ENCODE peak calls at places on chromosomes 4 and X, in nine cellular contexts. One of them, this sample, is unnamed.
A peak's percentile ranks its signal among the peaks of the same experiment; 100 is the strongest.

GRCh38 chr4:165379662-165380061 is 854 bp downstream of the CPE start:
- DNase-seq in transverse colon: no peak
- DNase-seq in skeletal muscle cell: no peak
- DNase-seq in heart left ventricle: no peak
- DNase-seq in CD4-positive, CD25-positive, alpha-beta regulatory T cell: no peak
- DNase-seq in A549: no peak
- DNase-seq in psoas muscle: peak; percentile 46
- DNase-seq in HAP-1: peak; percentile 23
- DNase-seq in left ventricle myocardium inferior: peak; percentile 16
- DNase-seq in this sample: no peak

GRCh38 chrX:1477801-1478458 is 25.2 kb upstream of the ASMTL start:
- DNase-seq in skeletal muscle cell: no peak
- DNase-seq in psoas muscle: no peak
- DNase-seq in A549: no peak
- DNase-seq in heart left ventricle: no peak
- DNase-seq in left ventricle myocardium inferior: no peak
- DNase-seq in CD4-positive, CD25-positive, alpha-beta regulatory T cell: no peak
- DNase-seq in HAP-1: no peak
- DNase-seq in transverse colon: no peak
- DNase-seq in this sample: no peak

GRCh38 chr4:140300271-140300970 is 73.0 kb upstream of the SCOC start:
- DNase-seq in A549: peak; percentile 19
- DNase-seq in psoas muscle: no peak
- DNase-seq in CD4-positive, CD25-positive, alpha-beta regulatory T cell: no peak
- DNase-seq in left ventricle myocardium inferior: no peak
- DNase-seq in skeletal muscle cell: no peak
- DNase-seq in transverse colon: no peak
- DNase-seq in heart left ventricle: no peak
- DNase-seq in HAP-1: no peak
- DNase-seq in this sample: peak; percentile 68

GRCh38 chr4:126850286-126850685 is 782.5 kb upstream of the INTU start:
- DNase-seq in transverse colon: no peak
- DNase-seq in CD4-positive, CD25-positive, alpha-beta regulatory T cell: no peak
- DNase-seq in heart left ventricle: no peak
- DNase-seq in A549: peak; percentile 38
- DNase-seq in psoas muscle: no peak
- DNase-seq in HAP-1: no peak
- DNase-seq in left ventricle myocardium inferior: no peak
- DNase-seq in skeletal muscle cell: peak; percentile 94
- DNase-seq in this sample: peak; percentile 89

GRCh38 chrX:29911673-29912072 is 303.7 kb upstream of the MAGEB2 start:
- DNase-seq in CD4-positive, CD25-positive, alpha-beta regulatory T cell: no peak
- DNase-seq in psoas muscle: no peak
- DNase-seq in HAP-1: no peak
- DNase-seq in left ventricle myocardium inferior: no peak
- DNase-seq in transverse colon: no peak
- DNase-seq in skeletal muscle cell: no peak
- DNase-seq in heart left ventricle: no peak
- DNase-seq in A549: no peak
- DNase-seq in this sample: no peak

GRCh38 chrX:132411310-132411977 is 77.4 kb downstream of the MBNL3 start:
- DNase-seq in HAP-1: no peak
- DNase-seq in heart left ventricle: no peak
- DNase-seq in left ventricle myocardium inferior: no peak
- DNase-seq in CD4-positive, CD25-positive, alpha-beta regulatory T cell: no peak
- DNase-seq in transverse colon: no peak
- DNase-seq in skeletal muscle cell: no peak
- DNase-seq in A549: no peak
- DNase-seq in psoas muscle: no peak
- DNase-seq in this sample: no peak

GRCh38 chr4:133683967-133684366 is 517.6 kb downstream of the PABPC4L start:
- DNase-seq in psoas muscle: no peak
- DNase-seq in skeletal muscle cell: no peak
- DNase-seq in heart left ventricle: no peak
- DNase-seq in transverse colon: no peak
- DNase-seq in A549: no peak
- DNase-seq in left ventricle myocardium inferior: no peak
- DNase-seq in CD4-positive, CD25-positive, alpha-beta regulatory T cell: no peak
- DNase-seq in HAP-1: no peak
- DNase-seq in this sample: no peak

GRCh38 chr4:19776929-19777328 is 474.8 kb upstream of the SLIT2 start:
- DNase-seq in psoas muscle: no peak
- DNase-seq in left ventricle myocardium inferior: no peak
- DNase-seq in skeletal muscle cell: no peak
- DNase-seq in HAP-1: no peak
- DNase-seq in heart left ventricle: no peak
- DNase-seq in A549: no peak
- DNase-seq in transverse colon: no peak
- DNase-seq in CD4-positive, CD25-positive, alpha-beta regulatory T cell: no peak
- DNase-seq in this sample: peak; percentile 49

GRCh38 chrX:40205471-40205870 is 107.7 kb upstream of the BCOR start:
- DNase-seq in skeletal muscle cell: no peak
- DNase-seq in A549: no peak
- DNase-seq in CD4-positive, CD25-positive, alpha-beta regulatory T cell: no peak
- DNase-seq in HAP-1: no peak
- DNase-seq in transverse colon: no peak
- DNase-seq in left ventricle myocardium inferior: no peak
- DNase-seq in heart left ventricle: peak; percentile 22
- DNase-seq in psoas muscle: no peak
- DNase-seq in this sample: no peak

GRCh38 chr4:3193531-3194203 is 55.3 kb upstream of the MSANTD1 start:
- DNase-seq in A549: no peak
- DNase-seq in heart left ventricle: no peak
- DNase-seq in HAP-1: no peak
- DNase-seq in transverse colon: no peak
- DNase-seq in CD4-positive, CD25-positive, alpha-beta regulatory T cell: peak; percentile 63
- DNase-seq in left ventricle myocardium inferior: no peak
- DNase-seq in skeletal muscle cell: no peak
- DNase-seq in psoas muscle: no peak
- DNase-seq in this sample: peak; percentile 29

GRCh38 chr4:38501698-38502097 is 162.3 kb upstream of the KLF3 start:
- DNase-seq in HAP-1: no peak
- DNase-seq in skeletal muscle cell: no peak
- DNase-seq in transverse colon: no peak
- DNase-seq in heart left ventricle: no peak
- DNase-seq in A549: no peak
- DNase-seq in psoas muscle: no peak
- DNase-seq in CD4-positive, CD25-positive, alpha-beta regulatory T cell: no peak
- DNase-seq in left ventricle myocardium inferior: no peak
- DNase-seq in this sample: no peak

GRCh38 chrX:123878177-123878576 is 18.3 kb downstream of the XIAP start:
- DNase-seq in HAP-1: no peak
- DNase-seq in skeletal muscle cell: no peak
- DNase-seq in heart left ventricle: no peak
- DNase-seq in left ventricle myocardium inferior: no peak
- DNase-seq in psoas muscle: no peak
- DNase-seq in CD4-positive, CD25-positive, alpha-beta regulatory T cell: peak; percentile 26
- DNase-seq in A549: no peak
- DNase-seq in transverse colon: no peak
- DNase-seq in this sample: peak; percentile 31

GRCh38 chrX:8366491-8366890 is 98.1 kb upstream of the VCX3B start:
- DNase-seq in skeletal muscle cell: no peak
- DNase-seq in transverse colon: no peak
- DNase-seq in left ventricle myocardium inferior: no peak
- DNase-seq in HAP-1: no peak
- DNase-seq in heart left ventricle: no peak
- DNase-seq in psoas muscle: no peak
- DNase-seq in A549: no peak
- DNase-seq in CD4-positive, CD25-positive, alpha-beta regulatory T cell: no peak
- DNase-seq in this sample: no peak

GRCh38 chr4:25815586-25815985 is 47.2 kb downstream of the SEL1L3 start:
- DNase-seq in psoas muscle: no peak
- DNase-seq in skeletal muscle cell: peak; percentile 38
- DNase-seq in left ventricle myocardium inferior: no peak
- DNase-seq in CD4-positive, CD25-positive, alpha-beta regulatory T cell: no peak
- DNase-seq in heart left ventricle: no peak
- DNase-seq in A549: no peak
- DNase-seq in transverse colon: no peak
- DNase-seq in HAP-1: no peak
- DNase-seq in this sample: peak; percentile 49

GRCh38 chrX:38500886-38501285 is 60.5 kb upstream of the TSPAN7 start:
- DNase-seq in left ventricle myocardium inferior: no peak
- DNase-seq in transverse colon: no peak
- DNase-seq in HAP-1: no peak
- DNase-seq in skeletal muscle cell: peak; percentile 2
- DNase-seq in heart left ventricle: no peak
- DNase-seq in psoas muscle: no peak
- DNase-seq in A549: no peak
- DNase-seq in CD4-positive, CD25-positive, alpha-beta regulatory T cell: no peak
- DNase-seq in this sample: no peak

GRCh38 chr4:169062861-169063197 is 52.8 kb upstream of the CBR4 start:
- DNase-seq in A549: no peak
- DNase-seq in psoas muscle: no peak
- DNase-seq in heart left ventricle: no peak
- DNase-seq in CD4-positive, CD25-positive, alpha-beta regulatory T cell: no peak
- DNase-seq in transverse colon: no peak
- DNase-seq in HAP-1: no peak
- DNase-seq in skeletal muscle cell: no peak
- DNase-seq in left ventricle myocardium inferior: no peak
- DNase-seq in this sample: peak; percentile 44

GRCh38 chr4:94583938-94584641 is 132.3 kb downstream of the PDLIM5 start:
- DNase-seq in transverse colon: no peak
- DNase-seq in left ventricle myocardium inferior: no peak
- DNase-seq in HAP-1: no peak
- DNase-seq in skeletal muscle cell: no peak
- DNase-seq in psoas muscle: no peak
- DNase-seq in CD4-positive, CD25-positive, alpha-beta regulatory T cell: no peak
- DNase-seq in heart left ventricle: no peak
- DNase-seq in A549: no peak
- DNase-seq in this sample: no peak

GRCh38 chr4:94595013-94595412 is 143.3 kb downstream of the PDLIM5 start:
- DNase-seq in heart left ventricle: no peak
- DNase-seq in skeletal muscle cell: no peak
- DNase-seq in A549: no peak
- DNase-seq in CD4-positive, CD25-positive, alpha-beta regulatory T cell: no peak
- DNase-seq in left ventricle myocardium inferior: no peak
- DNase-seq in transverse colon: no peak
- DNase-seq in psoas muscle: no peak
- DNase-seq in HAP-1: no peak
- DNase-seq in this sample: no peak

GRCh38 chr4:94591289-94591688 is 139.5 kb downstream of the PDLIM5 start:
- DNase-seq in HAP-1: no peak
- DNase-seq in skeletal muscle cell: no peak
- DNase-seq in CD4-positive, CD25-positive, alpha-beta regulatory T cell: no peak
- DNase-seq in A549: no peak
- DNase-seq in heart left ventricle: no peak
- DNase-seq in psoas muscle: no peak
- DNase-seq in transverse colon: no peak
- DNase-seq in left ventricle myocardium inferior: no peak
- DNase-seq in this sample: no peak

GRCh38 chr4:94590493-94590892 is 138.8 kb downstream of the PDLIM5 start:
- DNase-seq in psoas muscle: no peak
- DNase-seq in left ventricle myocardium inferior: no peak
- DNase-seq in CD4-positive, CD25-positive, alpha-beta regulatory T cell: no peak
- DNase-seq in A549: no peak
- DNase-seq in heart left ventricle: no peak
- DNase-seq in HAP-1: no peak
- DNase-seq in transverse colon: no peak
- DNase-seq in skeletal muscle cell: no peak
- DNase-seq in this sample: peak; percentile 22

GRCh38 chr4:94588900-94589693 is 137.4 kb downstream of the PDLIM5 start:
- DNase-seq in heart left ventricle: no peak
- DNase-seq in A549: no peak
- DNase-seq in CD4-positive, CD25-positive, alpha-beta regulatory T cell: no peak
- DNase-seq in HAP-1: no peak
- DNase-seq in skeletal muscle cell: peak; percentile 28
- DNase-seq in left ventricle myocardium inferior: no peak
- DNase-seq in transverse colon: no peak
- DNase-seq in psoas muscle: no peak
- DNase-seq in this sample: peak; percentile 51
- H3K4me3 ChIP-seq in heart left ventricle: no peak overlapping the region
- H3K4me3 ChIP-seq in A549: no peak overlapping the region
- H3K4me3 ChIP-seq in CD4-positive, CD25-positive, alpha-beta regulatory T cell: no peak overlapping the region
- H3K4me3 ChIP-seq in HAP-1: no peak overlapping the region
- H3K4me3 ChIP-seq in skeletal muscle cell: no peak overlapping the region
- H3K4me3 ChIP-seq in left ventricle myocardium inferior: no peak overlapping the region
- H3K4me3 ChIP-seq in transverse colon: no peak overlapping the region
- H3K4me3 ChIP-seq in psoas muscle: no peak overlapping the region
- H3K4me3 ChIP-seq in this sample: no peak overlapping the region

DNA sequence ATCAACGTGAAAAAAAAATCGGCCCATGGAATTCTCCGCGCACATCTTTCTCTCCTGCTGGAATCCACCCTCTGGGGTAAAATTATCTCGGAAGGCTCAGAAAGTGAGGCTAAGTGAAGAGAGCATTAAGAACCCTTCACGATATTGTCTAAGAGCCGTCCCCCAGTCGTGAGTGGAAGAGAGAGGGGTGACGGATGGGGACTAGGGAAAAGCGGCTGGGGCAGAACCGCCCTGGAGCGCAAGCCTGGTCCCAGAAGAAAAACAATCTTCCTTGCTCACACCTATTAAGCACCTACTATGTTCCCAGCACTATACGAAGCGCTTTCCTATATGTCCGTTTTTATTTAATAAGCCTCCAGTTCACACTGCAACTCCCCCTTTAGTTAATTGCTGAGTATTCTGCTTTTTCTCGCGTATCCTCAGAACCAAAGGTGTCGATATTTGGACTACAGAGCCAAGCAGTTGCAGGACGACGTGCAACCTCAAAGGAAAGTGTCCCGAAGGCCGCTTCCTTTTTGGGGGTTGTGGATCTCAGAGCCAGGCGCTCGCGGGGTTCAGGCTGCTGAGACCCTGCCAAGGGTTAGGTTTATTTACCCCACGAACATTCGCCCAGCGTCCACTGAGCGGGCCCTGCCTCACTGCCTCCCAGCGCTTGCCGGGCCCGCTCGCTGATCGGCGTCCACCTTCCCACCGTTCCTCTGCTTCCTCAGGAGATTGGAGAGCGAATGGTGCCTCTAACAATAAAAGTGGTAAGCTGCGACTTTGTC is 886 bp downstream of the MGARP start:
- DNase-seq in left ventricle myocardium inferior: no peak
- DNase-seq in transverse colon: no peak
- DNase-seq in HAP-1: no peak
- DNase-seq in heart left ventricle: peak; percentile 33
- DNase-seq in psoas muscle: no peak
- DNase-seq in CD4-positive, CD25-positive, alpha-beta regulatory T cell: no peak
- DNase-seq in A549: no peak
- DNase-seq in skeletal muscle cell: no peak
- DNase-seq in this sample: peak; percentile 18
- H3K4me3 ChIP-seq in left ventricle myocardium inferior: peak overlapping the region; percentile 68
- H3K4me3 ChIP-seq in transverse colon: peak overlapping the region; percentile 15
- H3K4me3 ChIP-seq in HAP-1: no peak overlapping the region
- H3K4me3 ChIP-seq in heart left ventricle: peak overlapping the region; percentile 60
- H3K4me3 ChIP-seq in psoas muscle: peak overlapping the region; percentile 60
- H3K4me3 ChIP-seq in CD4-positive, CD25-positive, alpha-beta regulatory T cell: peak overlapping the region; percentile 53
- H3K4me3 ChIP-seq in A549: peak overlapping the region; percentile 51
- H3K4me3 ChIP-seq in skeletal muscle cell: peak overlapping the region; percentile 57
- H3K4me3 ChIP-seq in this sample: peak overlapping the region; percentile 62

GRCh38 chr4:48262926-48263325 is 6.7 kb downstream of the TEC start:
- DNase-seq in skeletal muscle cell: no peak
- DNase-seq in A549: no peak
- DNase-seq in heart left ventricle: no peak
- DNase-seq in transverse colon: no peak
- DNase-seq in CD4-positive, CD25-positive, alpha-beta regulatory T cell: no peak
- DNase-seq in HAP-1: no peak
- DNase-seq in psoas muscle: no peak
- DNase-seq in left ventricle myocardium inferior: no peak
- DNase-seq in this sample: no peak
- H3K4me3 ChIP-seq in skeletal muscle cell: no peak overlapping the region
- H3K4me3 ChIP-seq in A549: no peak overlapping the region
- H3K4me3 ChIP-seq in heart left ventricle: no peak overlapping the region
- H3K4me3 ChIP-seq in transverse colon: no peak overlapping the region
- H3K4me3 ChIP-seq in CD4-positive, CD25-positive, alpha-beta regulatory T cell: no peak overlapping the region
- H3K4me3 ChIP-seq in HAP-1: no peak overlapping the region
- H3K4me3 ChIP-seq in psoas muscle: no peak overlapping the region
- H3K4me3 ChIP-seq in left ventricle myocardium inferior: no peak overlapping the region
- H3K4me3 ChIP-seq in this sample: no peak overlapping the region

GRCh38 chrX:71912156-71912555 is 1.5 kb downstream of the NHSL2 start:
- DNase-seq in transverse colon: no peak
- DNase-seq in skeletal muscle cell: no peak
- DNase-seq in HAP-1: no peak
- DNase-seq in left ventricle myocardium inferior: no peak
- DNase-seq in psoas muscle: no peak
- DNase-seq in A549: no peak
- DNase-seq in heart left ventricle: no peak
- DNase-seq in CD4-positive, CD25-positive, alpha-beta regulatory T cell: no peak
- DNase-seq in this sample: no peak
- H3K4me3 ChIP-seq in transverse colon: no peak overlapping the region
- H3K4me3 ChIP-seq in skeletal muscle cell: peak overlapping the region; percentile 56
- H3K4me3 ChIP-seq in HAP-1: peak overlapping the region; percentile 68
- H3K4me3 ChIP-seq in left ventricle myocardium inferior: peak overlapping the region; percentile 63
- H3K4me3 ChIP-seq in psoas muscle: peak overlapping the region; percentile 55
- H3K4me3 ChIP-seq in A549: peak overlapping the region; percentile 57
- H3K4me3 ChIP-seq in heart left ventricle: peak overlapping the region; percentile 62
- H3K4me3 ChIP-seq in CD4-positive, CD25-positive, alpha-beta regulatory T cell: no peak overlapping the region
- H3K4me3 ChIP-seq in this sample: peak overlapping the region; percentile 44

This sample was measured in fibroblast of pulmonary artery.